ENCODE peak calls at places on chromosomes 6 and 20, in eight cellular contexts. J is CD4-positive, alpha-beta memory T cell; K is activated CD8-positive, alpha-beta memory T cell treated with anti-CD3 and anti-CD28 coated beads for 4 hours; Q is substantia nigra; O is NCI-H460; F is foreskin fibroblast; T is AML-193; Z is T-cell. V is an unnamed sample.

GRCh38 chr6:125477849-125478248 is 176.1 kb upstream of the HDDC2 start:
- DNase-seq in Q (no peak), J (no peak), F (no peak), T (no peak), Z (no peak), O (no peak), K (no peak), V (peak; percentile 19)

GRCh38 chr6:9494864-9495263 is 920.0 kb downstream of the TFAP2A start:
- DNase-seq in Q (no peak), K (no peak), J (no peak), F (no peak), Z (no peak), O (no peak), T (no peak), V (no peak)

GRCh38 chr6:15734118-15734897 is 71.5 kb upstream of the DTNBP1 start:
- DNase-seq in F (no peak), Q (no peak), J (no peak), Z (no peak), O (no peak), T (no peak), K (no peak), V (no peak)

GRCh38 chr6:51885957-51886356 is 201.5 kb downstream of the PKHD1 start:
- DNase-seq in Z (no peak), T (no peak), J (no peak), O (no peak), K (no peak), Q (no peak), F (no peak), V (no peak)

GRCh38 chr6:133341607-133342158 is 100.5 kb downstream of the EYA4 start:
- DNase-seq in O (no peak), J (no peak), Z (no peak), K (no peak), Q (no peak), F (peak; percentile 47), T (no peak), V (peak; percentile 86)

GRCh38 chr6:143999406-143999805 is 8.7 kb downstream of the PLAGL1 start:
- DNase-seq in Z (no peak), F (peak; percentile 62), T (no peak), Q (no peak), O (no peak), J (no peak), K (no peak), V (no peak)

GRCh38 chr20:48904566-48905321 is 16.8 kb upstream of the ARFGEF2 start:
- DNase-seq in K (peak; percentile 41), Q (no peak), O (peak; percentile 46), Z (peak; percentile 64), J (peak; percentile 67), F (peak; percentile 49), T (peak; percentile 78), V (peak; percentile 68)

GRCh38 chr6:4906293-4906941 is 97.4 kb downstream of the RPP40 start:
- DNase-seq in K (no peak), J (no peak), Z (no peak), F (no peak), T (no peak), O (no peak), Q (no peak), V (no peak)

GRCh38 chr20:17334866-17335412 is 108.1 kb downstream of the PCSK2 start:
- DNase-seq in Z (no peak), K (no peak), O (no peak), J (no peak), Q (no peak), T (no peak), F (no peak), V (no peak)

GRCh38 chr6:113339173-113339572 is 518.0 kb upstream of the MARCKS start:
- DNase-seq in F (no peak), K (no peak), Z (no peak), J (no peak), O (no peak), Q (no peak), T (no peak), V (no peak)

GRCh38 chr20:25532015-25532751 is 53.1 kb downstream of the NINL start:
- DNase-seq in J (no peak), O (no peak), K (no peak), T (no peak), F (no peak), Q (peak; percentile 44), Z (no peak), V (no peak)

GRCh38 chr20:51531141-51531710 is 11.3 kb downstream of the NFATC2 start:
- DNase-seq in J (peak; percentile 46), Z (peak; percentile 43), Q (no peak), O (no peak), T (no peak), F (no peak), K (no peak), V (no peak)

GRCh38 chr6:138287144-138287955 is 69.1 kb upstream of the PBOV1 start:
- DNase-seq in O (no peak), J (peak; percentile 26), F (no peak), Z (peak; percentile 48), Q (no peak), T (peak; percentile 46), K (peak; percentile 4), V (peak; percentile 5)

GRCh38 chr6:151240861-151241642 is 1.3 kb downstream of the AKAP12 start:
- DNase-seq in F (peak; percentile 44), Z (no peak), J (no peak), Q (no peak), K (no peak), O (no peak), T (no peak), V (peak; percentile 82)

GRCh38 chr20:34824026-34824860 is 1.2 kb downstream of the NCOA6 start:
- DNase-seq in F (peak; percentile 37), T (peak; percentile 34), J (peak; percentile 69), K (peak; percentile 57), O (peak; percentile 60), Z (peak; percentile 66), Q (no peak), V (peak; percentile 63)

GRCh38 chr6:158431036-158431435 is 118.8 kb downstream of the TULP4 start:
- DNase-seq in F (no peak), J (no peak), T (no peak), O (no peak), Z (no peak), Q (no peak), K (no peak), V (no peak)

GRCh38 chr20:44543345-44543744 is 21.5 kb upstream of the SERINC3 start:
- DNase-seq in Z (no peak), Q (no peak), K (no peak), T (no peak), O (no peak), J (no peak), F (no peak), V (no peak)

GRCh38 chr20:62421716-62421990 is 5.7 kb downstream of the RBBP8NL start:
- DNase-seq in K (no peak), T (no peak), Q (no peak), Z (no peak), O (no peak), J (no peak), F (no peak), V (no peak)

GRCh38 chr6:36334832-36335459 is 1.7 kb downstream of the BNIP5 start:
- DNase-seq in T (no peak), F (no peak), K (no peak), J (no peak), Q (no peak), Z (no peak), O (no peak), V (no peak)

GRCh38 chr6:34757687-34758274 is 476 bp downstream of the SNRPC start:
- DNase-seq in J (no peak), T (no peak), O (no peak), Q (no peak), K (no peak), Z (no peak), F (no peak), V (no peak)

GRCh38 chr20:51019598-51020592 is 3.0 kb downstream of the KCNG1 start:
- DNase-seq in Q (no peak), Z (no peak), F (no peak), J (no peak), O (no peak), T (no peak), K (no peak), V (no peak)

GRCh38 chr6:49082611-49083010 is 380.4 kb downstream of the MMUT start:
- DNase-seq in J (no peak), T (no peak), K (no peak), F (no peak), Z (no peak), O (no peak), Q (no peak), V (peak; percentile 25)

GRCh38 chr6:106973018-106973840 is 1.3 kb downstream of the CD24 start:
- DNase-seq in F (no peak), Q (no peak), J (no peak), T (no peak), Z (no peak), K (no peak), O (no peak), V (no peak)

GRCh38 chr6:11209941-11210340 is 22.5 kb downstream of the NEDD9 start:
- DNase-seq in Z (no peak), F (no peak), J (no peak), T (no peak), K (no peak), O (no peak), Q (no peak), V (peak; percentile 81)

GRCh38 chr6:135087403-135087802 is 32.8 kb upstream of the HBS1L start:
- DNase-seq in F (no peak), Q (no peak), T (no peak), J (no peak), O (no peak), K (no peak), Z (peak; percentile 30), V (no peak)

GRCh38 chr6:24777227-24777626 is 2.5 kb downstream of the GMNN start:
- DNase-seq in F (no peak), O (no peak), K (no peak), Q (no peak), J (no peak), Z (no peak), T (no peak), V (no peak)

GRCh38 chr6:34528996-34529664 is 27.0 kb downstream of the SPDEF start:
- DNase-seq in O (no peak), Q (no peak), Z (no peak), K (no peak), T (no peak), F (no peak), J (no peak), V (no peak)

GRCh38 chr6:56242343-56242742 is 5.0 kb downstream of the COL21A1 start:
- DNase-seq in T (no peak), Z (no peak), O (no peak), Q (no peak), J (no peak), K (no peak), F (peak; percentile 60), V (peak; percentile 29)

GRCh38 chr6:158561247-158561884 is 1.5 kb downstream of the TMEM181 start:
- DNase-seq in T (no peak), Z (no peak), J (no peak), F (no peak), Q (no peak), O (no peak), K (no peak), V (no peak)

GRCh38 chr6:50264995-50265571 is 215.4 kb upstream of the DEFB112 start:
- DNase-seq in F (no peak), Q (no peak), J (no peak), O (no peak), K (no peak), T (peak; percentile 27), Z (no peak), V (no peak)

GRCh38 chr6:17448165-17448564 is 54.8 kb downstream of the CAP2 start:
- DNase-seq in T (no peak), J (no peak), Q (no peak), K (no peak), F (no peak), Z (no peak), O (no peak), V (peak; percentile 20)

GRCh38 chr20:1885940-1886693 is 9.1 kb upstream of the SIRPA start:
- DNase-seq in Q (no peak), Z (no peak), O (no peak), F (no peak), T (no peak), K (no peak), J (no peak), V (no peak)

GRCh38 chr6:56984884-56985283 is 30.0 kb downstream of the BEND6 start:
- DNase-seq in O (no peak), K (no peak), Z (no peak), T (peak; percentile 53), J (no peak), F (no peak), Q (no peak), V (no peak)

GRCh38 chr6:70396163-70396562 is 17.1 kb upstream of the FAM135A start:
- DNase-seq in Q (no peak), J (no peak), Z (no peak), F (no peak), T (no peak), K (no peak), O (no peak), V (no peak)

V was measured in mesenchymal stem cell.